ENCODE peak calls at places on chromosomes 16 and 17, in eight cellular contexts. F is tibial artery, C is EL, J is COR-L47, D is HFFc6, R is left lung, B is LoVo, A is germinal center. G is an unnamed sample.
A peak's percentile ranks its signal among the peaks of the same experiment; 100 is the strongest.

GRCh38 chr16:51971184-51971583 is 575.8 kb downstream of the TOX3 start:
- DNase-seq in C (peak; percentile 6), A (no peak), R (no peak), J (peak; percentile 22), F (no peak), B (no peak), D (peak; percentile 34), G (no peak)

GRCh38 chr17:72421128-72422092 is 300.6 kb downstream of the SOX9 start:
- DNase-seq in J (peak; percentile 3), R (peak; percentile 70), F (no peak), A (peak; percentile 38), B (peak; percentile 96), C (peak; percentile 99), D (peak; percentile 98), G (peak; percentile 22)

GRCh38 chr17:70629902-70630301 is 460.6 kb downstream of the KCNJ2 start:
- DNase-seq in D (no peak), J (no peak), R (no peak), B (no peak), A (no peak), C (no peak), F (no peak), G (no peak)

GRCh38 chr17:65079489-65079900 is 23.0 kb upstream of the GNA13 start:
- DNase-seq in B (no peak), C (no peak), J (no peak), A (no peak), R (no peak), F (peak; percentile 19), D (no peak), G (no peak)

GRCh38 chr17:17034496-17035066 is 7.7 kb upstream of the MPRIP start:
- DNase-seq in A (no peak), F (no peak), R (no peak), D (no peak), J (no peak), B (no peak), C (no peak), G (no peak)

GRCh38 chr17:79861371-79862216 is 22.4 kb upstream of the CBX4 start:
- DNase-seq in R (no peak), D (no peak), F (no peak), B (no peak), J (no peak), A (no peak), C (no peak), G (peak; percentile 6)

GRCh38 chr16:4315185-4316102 is at the start of gene GLIS2:
- DNase-seq in A (no peak), C (peak; percentile 83), B (peak; percentile 67), D (peak; percentile 49), R (peak; percentile 74), F (peak; percentile 89), J (peak; percentile 67), G (peak; percentile 43)

GRCh38 chr16:81831722-81832126 is 52.6 kb downstream of the PLCG2 start:
- DNase-seq in J (no peak), R (peak; percentile 89), C (no peak), B (no peak), D (no peak), F (peak; percentile 70), A (peak; percentile 76), G (no peak)

GRCh38 chr17:77741109-77741508 is 217.4 kb upstream of the TNRC6C start:
- DNase-seq in F (peak; percentile 52), R (peak; percentile 29), B (no peak), A (peak; percentile 43), D (no peak), J (no peak), C (no peak), G (no peak)

GRCh38 chr17:79558573-79558900 is 52.3 kb downstream of the RBFOX3 start:
- DNase-seq in D (no peak), J (no peak), B (no peak), A (no peak), C (no peak), R (no peak), F (no peak), G (no peak)

GRCh38 chr17:44084921-44085320 is 14.4 kb downstream of the G6PC3 start:
- DNase-seq in A (no peak), D (no peak), J (no peak), C (no peak), R (no peak), F (no peak), B (no peak), G (no peak)

GRCh38 chr16:74698220-74698619 is 2.4 kb downstream of the MLKL start:
- DNase-seq in D (no peak), R (no peak), F (no peak), J (no peak), B (no peak), A (no peak), C (peak; percentile 22), G (no peak)

GRCh38 chr17:27473190-27473747 is 17.0 kb downstream of the KSR1 start:
- DNase-seq in D (no peak), R (no peak), B (no peak), A (no peak), C (no peak), F (no peak), J (no peak), G (no peak)

GRCh38 chr16:2429771-2430663 is 770 bp downstream of the CCNF start:
- DNase-seq in D (no peak), J (peak; percentile 34), C (peak; percentile 34), R (no peak), B (no peak), F (no peak), A (peak; percentile 19), G (no peak)

GRCh38 chr17:38916771-38917170 is 8.6 kb upstream of the LASP1NB start:
- DNase-seq in B (no peak), R (no peak), C (no peak), J (no peak), D (no peak), A (no peak), F (peak; percentile 48), G (no peak)

GRCh38 chr17:54172654-54173316 is 350.1 kb downstream of the KIF2B start:
- DNase-seq in B (peak; percentile 1), D (no peak), F (no peak), A (no peak), C (peak; percentile 0), J (no peak), R (no peak), G (no peak)

GRCh38 chr17:76080207-76080933 is 1.4 kb downstream of the ZACN start:
- DNase-seq in A (no peak), F (no peak), R (no peak), C (no peak), D (no peak), B (no peak), J (no peak), G (peak; percentile 14)

GRCh38 chr17:28345420-28346198 is 10.0 kb downstream of the TNFAIP1 start:
- DNase-seq in B (no peak), C (no peak), A (no peak), R (no peak), J (no peak), D (no peak), F (no peak), G (peak; percentile 37)

GRCh38 chr16:7016986-7017385 is 315.7 kb upstream of the RBFOX1 start:
- DNase-seq in F (no peak), R (no peak), A (no peak), C (no peak), D (no peak), J (no peak), B (no peak), G (no peak)

GRCh38 chr17:73155410-73156165 is 9.2 kb upstream of the SSTR2 start:
- DNase-seq in B (no peak), F (no peak), C (no peak), A (no peak), D (no peak), J (peak; percentile 38), R (no peak), G (peak; percentile 18)

GRCh38 chr17:9056566-9056965 is 35.3 kb downstream of the NTN1 start:
- DNase-seq in F (no peak), R (no peak), C (no peak), J (no peak), D (no peak), A (no peak), B (no peak), G (no peak)

GRCh38 chr16:9311303-9311954 is 220.0 kb downstream of the HAPSTR1 start:
- DNase-seq in A (no peak), C (no peak), R (no peak), B (no peak), D (no peak), F (no peak), J (no peak), G (no peak)

GRCh38 chr17:42832213-42832933 is 824 bp upstream of the PSME3 start:
- DNase-seq in F (no peak), A (no peak), D (no peak), J (no peak), B (peak; percentile 22), R (no peak), C (no peak), G (no peak)

GRCh38 chr16:637081-638018 is 1.2 kb upstream of the METTL26 start:
- DNase-seq in J (no peak), F (peak; percentile 94), R (peak; percentile 93), B (peak; percentile 87), C (peak; percentile 87), D (no peak), A (peak; percentile 100), G (no peak)

GRCh38 chr17:13638855-13639458 is 37.2 kb upstream of the HS3ST3A1 start:
- DNase-seq in A (no peak), B (no peak), C (peak; percentile 50), J (no peak), R (no peak), D (peak; percentile 10), F (no peak), G (no peak)

GRCh38 chr17:4152471-4152870 is 9.5 kb downstream of the CYB5D2 start:
- DNase-seq in F (no peak), R (no peak), A (no peak), D (no peak), C (peak; percentile 75), J (no peak), B (no peak), G (no peak)

GRCh38 chr17:2058521-2059124 is 3.7 kb downstream of the HIC1 start:
- DNase-seq in C (no peak), J (no peak), B (no peak), R (peak; percentile 89), F (no peak), A (peak; percentile 80), D (peak; percentile 63), G (no peak)

GRCh38 chr17:31595076-31595475 is 203.6 kb downstream of the RAB11FIP4 start:
- DNase-seq in R (no peak), A (no peak), F (no peak), C (peak; percentile 75), D (peak; percentile 39), B (no peak), J (no peak), G (no peak)

GRCh38 chr17:60535382-60536279 is 9.6 kb upstream of the APPBP2 start:
- DNase-seq in J (no peak), C (peak; percentile 69), F (no peak), D (peak; percentile 61), B (no peak), A (no peak), R (no peak), G (no peak)

GRCh38 chr17:13508916-13509315 is 92.8 kb downstream of the HS3ST3A1 start:
- DNase-seq in A (no peak), B (no peak), C (no peak), J (no peak), F (no peak), R (no peak), D (no peak), G (no peak)

GRCh38 chr16:79211581-79211980 is 389.0 kb downstream of the MAF start:
- DNase-seq in C (no peak), B (no peak), A (no peak), R (no peak), F (no peak), J (no peak), D (no peak), G (no peak)

GRCh38 chr16:89944773-89945172 is 3.8 kb upstream of the DEF8 start:
- DNase-seq in J (no peak), D (no peak), F (no peak), C (no peak), R (no peak), A (peak; percentile 60), B (no peak), G (no peak)

GRCh38 chr16:11691771-11692170 is 23.5 kb downstream of the SNN start:
- DNase-seq in D (no peak), R (no peak), B (no peak), C (no peak), F (no peak), A (no peak), J (no peak), G (no peak)

GRCh38 chr17:78497115-78497540 is 80.1 kb downstream of the DNAH17 start:
- DNase-seq in F (peak; percentile 78), C (peak; percentile 71), D (peak; percentile 65), A (peak; percentile 64), B (peak; percentile 61), J (peak; percentile 63), R (peak; percentile 70), G (peak; percentile 30)